ENCODE peak calls at places on chromosomes 5 and 9, in ten cellular contexts. V is Calu3, X is fibroblast of the aortic adventitia, U is cardiac muscle cell, Q is uterus, D is prostate gland, A is GM13977, F is colonic mucosa, Z is progenitor cell of endocrine pancreas, T is fibroblast of mammary gland. I is an unnamed sample.

GRCh38 chr9:84563691-84564090 is 105.8 kb upstream of the NTRK2 start:
- DNase-seq in V (no peak), X (no peak), U (no peak), Q (no peak), D (no peak), A (no peak), F (no peak), Z (no peak), T (no peak), I (no peak)

GRCh38 chr5:180291234-180291940 is 496 bp downstream of the MAPK9 start:
- DNase-seq in V (peak), X (no peak), U (no peak), Q (no peak), D (no peak), A (no peak), F (peak), Z (peak), T (no peak), I (peak)

GRCh38 chr5:33890633-33891032 is 1.2 kb downstream of the ADAMTS12 start:
- DNase-seq in V (no peak), X (peak), U (peak), Q (no peak), D (no peak), A (peak), F (no peak), Z (no peak), T (peak), I (no peak)

GRCh38 chr9:37908698-37909186 is 4.8 kb upstream of the SLC25A51 start:
- DNase-seq in V (no peak), X (peak), U (peak), Q (no peak), D (no peak), A (no peak), F (peak), Z (no peak), T (peak), I (no peak)

GRCh38 chr9:96391021-96391765 is 7.7 kb upstream of the SLC35D2 start:
- DNase-seq in V (peak), X (no peak), U (no peak), Q (no peak), D (peak), A (no peak), F (peak), Z (no peak), T (no peak), I (no peak)

GRCh38 chr5:157718529-157718928 is 12.7 kb upstream of the THG1L start:
- DNase-seq in V (peak), X (peak), U (peak), Q (no peak), D (no peak), A (peak), F (peak), Z (no peak), T (peak), I (no peak)

GRCh38 chr5:151448038-151448985 is 909 bp downstream of the SLC36A1 start:
- DNase-seq in V (peak), X (peak), U (peak), Q (peak), D (peak), A (no peak), F (peak), Z (peak), T (peak), I (peak)

GRCh38 chr5:77224672-77225355 is 14.3 kb downstream of the PDE8B start:
- DNase-seq in V (no peak), X (no peak), U (peak), Q (no peak), D (no peak), A (no peak), F (no peak), Z (no peak), T (peak), I (no peak)

GRCh38 chr9:86946712-86947145 is 577 bp downstream of the GAS1 start:
- DNase-seq in V (no peak), X (peak), U (peak), Q (peak), D (peak), A (peak), F (peak), Z (no peak), T (peak), I (peak)

GRCh38 chr5:93385665-93386064 is 195.4 kb downstream of the NR2F1-AS1 start:
- DNase-seq in V (no peak), X (peak), U (peak), Q (no peak), D (no peak), A (no peak), F (no peak), Z (no peak), T (peak), I (no peak)

GRCh38 chr5:141889282-141889871 is 11.2 kb upstream of the PCDH1 start:
- DNase-seq in V (no peak), X (peak), U (peak), Q (no peak), D (no peak), A (peak), F (no peak), Z (no peak), T (peak), I (no peak)

GRCh38 chr5:134028496-134028895 is 23.7 kb upstream of the VDAC1 start:
- DNase-seq in V (no peak), X (peak), U (no peak), Q (no peak), D (no peak), A (no peak), F (no peak), Z (no peak), T (peak), I (no peak)

GRCh38 chr5:179089502-179089901 is 29.3 kb downstream of the ZNF354C start:
- DNase-seq in V (no peak), X (no peak), U (no peak), Q (no peak), D (no peak), A (no peak), F (no peak), Z (no peak), T (no peak), I (no peak)

GRCh38 chr5:160787247-160787646 is 64.8 kb downstream of the ATP10B start:
- DNase-seq in V (peak), X (no peak), U (no peak), Q (no peak), D (no peak), A (no peak), F (peak), Z (no peak), T (no peak), I (peak)

GRCh38 chr5:90475436-90475980 is 844 bp downstream of the POLR3G start:
- DNase-seq in V (no peak), X (no peak), U (no peak), Q (no peak), D (no peak), A (no peak), F (peak), Z (no peak), T (peak), I (no peak)

GRCh38 chr9:109224751-109225150 is 57.7 kb upstream of the FRRS1L start:
- DNase-seq in V (no peak), X (no peak), U (no peak), Q (no peak), D (no peak), A (no peak), F (no peak), Z (no peak), T (no peak), I (peak)

GRCh38 chr9:133403766-133404439 is 13.9 kb downstream of the REXO4 start:
- DNase-seq in V (peak), X (no peak), U (peak), Q (no peak), D (peak), A (peak), F (peak), Z (no peak), T (peak), I (peak)

GRCh38 chr5:120017523-120017922 is 388.2 kb downstream of the FAM170A start:
- DNase-seq in V (no peak), X (peak), U (peak), Q (no peak), D (no peak), A (no peak), F (no peak), Z (no peak), T (peak), I (no peak)

GRCh38 chr5:9570876-9571275 is 25.0 kb upstream of the SEMA5A start:
- DNase-seq in V (no peak), X (no peak), U (no peak), Q (no peak), D (no peak), A (no peak), F (no peak), Z (no peak), T (no peak), I (no peak)

GRCh38 chr9:137381501-137382443 is 41.2 kb downstream of the EXD3 start:
- DNase-seq in V (no peak), X (no peak), U (no peak), Q (no peak), D (no peak), A (no peak), F (no peak), Z (no peak), T (no peak), I (peak)

GRCh38 chr5:101306391-101307137 is 403.5 kb upstream of the ST8SIA4 start:
- DNase-seq in V (no peak), X (no peak), U (no peak), Q (no peak), D (no peak), A (no peak), F (no peak), Z (no peak), T (peak), I (no peak)

GRCh38 chr9:108521063-108521462 is 334.7 kb downstream of the ACTL7B start:
- DNase-seq in V (no peak), X (peak), U (peak), Q (no peak), D (no peak), A (no peak), F (no peak), Z (no peak), T (peak), I (no peak)

GRCh38 chr5:10233505-10233904 is 16.2 kb downstream of the ATPSCKMT start:
- DNase-seq in V (peak), X (peak), U (peak), Q (no peak), D (peak), A (no peak), F (no peak), Z (peak), T (peak), I (peak)

GRCh38 chr5:9698125-9698848 is 68.1 kb upstream of the TAS2R1 start:
- DNase-seq in V (no peak), X (peak), U (no peak), Q (no peak), D (no peak), A (no peak), F (no peak), Z (no peak), T (no peak), I (no peak)

GRCh38 chr9:134618163-134618822 is 23.3 kb upstream of the COL5A1 start:
- DNase-seq in V (no peak), X (no peak), U (peak), Q (peak), D (no peak), A (no peak), F (no peak), Z (no peak), T (no peak), I (no peak)

GRCh38 chr5:87413116-87413645 is 451 bp upstream of the CCNH start:
- DNase-seq in V (no peak), X (no peak), U (no peak), Q (no peak), D (no peak), A (no peak), F (peak), Z (no peak), T (no peak), I (no peak)

GRCh38 chr9:14203366-14204056 is 110.4 kb downstream of the NFIB start:
- DNase-seq in V (no peak), X (peak), U (peak), Q (peak), D (peak), A (no peak), F (peak), Z (no peak), T (peak), I (no peak)

GRCh38 chr9:29332789-29333188 is 1759.5 kb upstream of the C9orf72 start:
- DNase-seq in V (no peak), X (peak), U (peak), Q (no peak), D (no peak), A (no peak), F (no peak), Z (no peak), T (peak), I (no peak)

GRCh38 chr9:114287763-114288232 is 35.1 kb upstream of the ORM1 start:
- DNase-seq in V (no peak), X (no peak), U (no peak), Q (peak), D (no peak), A (no peak), F (no peak), Z (no peak), T (no peak), I (no peak)

GRCh38 chr5:176998828-176999227 is 7.8 kb downstream of the UIMC1 start:
- DNase-seq in V (no peak), X (no peak), U (no peak), Q (no peak), D (no peak), A (no peak), F (no peak), Z (no peak), T (no peak), I (no peak)

GRCh38 chr5:53403758-53404157 is 76.7 kb upstream of the FST start:
- DNase-seq in V (no peak), X (peak), U (peak), Q (no peak), D (no peak), A (no peak), F (no peak), Z (no peak), T (no peak), I (no peak)

GRCh38 chr5:129930221-129930620 is 26.0 kb downstream of the CHSY3 start:
- DNase-seq in V (no peak), X (peak), U (peak), Q (no peak), D (no peak), A (no peak), F (no peak), Z (no peak), T (no peak), I (no peak)

GRCh38 chr5:135451581-135452360 is at the start of gene TIFAB:
- DNase-seq in V (no peak), X (no peak), U (no peak), Q (no peak), D (no peak), A (no peak), F (no peak), Z (no peak), T (no peak), I (no peak)

GRCh38 chr9:137302176-137303030 is at the start of gene NRARP:
- DNase-seq in V (peak), X (peak), U (peak), Q (peak), D (peak), A (peak), F (peak), Z (peak), T (peak), I (peak)

GRCh38 chr9:7130421-7130820 is 372.6 kb downstream of the KDM4C start:
- DNase-seq in V (no peak), X (no peak), U (no peak), Q (no peak), D (no peak), A (no peak), F (no peak), Z (no peak), T (no peak), I (no peak)

GRCh38 chr9:14215614-14216013 is 98.3 kb downstream of the NFIB start:
- DNase-seq in V (no peak), X (peak), U (peak), Q (no peak), D (no peak), A (no peak), F (no peak), Z (no peak), T (peak), I (no peak)

GRCh38 chr9:84917366-84918063 is 248.0 kb downstream of the NTRK2 start:
- DNase-seq in V (no peak), X (no peak), U (no peak), Q (no peak), D (no peak), A (no peak), F (peak), Z (no peak), T (no peak), I (no peak)

GRCh38 chr5:1405121-1405520 is 40.1 kb downstream of the SLC6A3 start:
- DNase-seq in V (no peak), X (no peak), U (no peak), Q (no peak), D (no peak), A (no peak), F (no peak), Z (no peak), T (no peak), I (no peak)

GRCh38 chr9:136138566-136138965 is 19.9 kb upstream of the TMEM250 start:
- DNase-seq in V (no peak), X (no peak), U (peak), Q (no peak), D (no peak), A (no peak), F (peak), Z (peak), T (peak), I (peak)
- TF ChIP-seq CTCF in V (no peak), X (peak), U (peak), Q (no peak), D (no peak), A (peak), F (peak), Z (peak), T (peak), I (peak)

GRCh38 chr5:142915840-142916424 is 145.8 kb downstream of the ARHGAP26 start:
- DNase-seq in V (peak), X (no peak), U (no peak), Q (no peak), D (peak), A (peak), F (peak), Z (peak), T (peak), I (peak)

GRCh38 chr5:142911775-142912174 is 141.6 kb downstream of the ARHGAP26 start:
- DNase-seq in V (no peak), X (no peak), U (no peak), Q (no peak), D (no peak), A (no peak), F (no peak), Z (no peak), T (no peak), I (no peak)

GRCh38 chr5:142915038-142915437 is 144.9 kb downstream of the ARHGAP26 start:
- DNase-seq in V (no peak), X (no peak), U (no peak), Q (no peak), D (no peak), A (no peak), F (no peak), Z (no peak), T (no peak), I (no peak)

GRCh38 chr5:142911170-142911569 is 141.0 kb downstream of the ARHGAP26 start:
- DNase-seq in V (no peak), X (no peak), U (no peak), Q (no peak), D (no peak), A (no peak), F (no peak), Z (no peak), T (no peak), I (no peak)

GRCh38 chr5:142913728-142914338 is 143.7 kb downstream of the ARHGAP26 start:
- DNase-seq in V (peak), X (no peak), U (no peak), Q (no peak), D (no peak), A (no peak), F (no peak), Z (no peak), T (no peak), I (peak)
- TF ChIP-seq CTCF in V (peak), X (no peak), U (no peak), Q (no peak), D (no peak), A (no peak), F (no peak), Z (peak), T (no peak), I (peak)

DNA sequence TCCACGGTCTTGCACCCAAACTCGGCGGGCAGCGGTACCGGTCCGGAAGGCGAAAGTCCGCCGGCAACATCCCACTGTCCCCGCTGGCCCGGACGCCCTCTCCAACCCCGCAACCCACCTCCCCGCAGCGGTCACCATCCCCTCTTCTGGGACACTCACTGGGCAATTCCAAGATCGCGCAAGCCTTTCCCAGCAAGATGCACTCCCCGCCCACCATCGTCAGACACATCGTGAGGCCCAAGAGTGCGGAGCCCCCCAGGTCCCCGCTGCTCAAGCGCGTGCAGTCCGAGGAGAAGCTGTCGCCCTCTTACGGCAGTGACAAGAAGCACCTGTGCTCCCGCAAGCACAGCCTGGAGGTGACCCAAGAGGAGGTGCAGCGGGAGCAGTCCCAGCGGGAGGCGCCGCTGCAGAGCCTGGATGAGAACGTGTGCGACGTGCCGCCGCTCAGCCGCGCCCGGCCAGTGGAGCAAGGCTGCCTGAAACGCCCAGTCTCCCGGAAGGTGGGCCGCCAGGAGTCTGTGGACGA is 33.3 kb downstream of the CD180 start:
- DNase-seq in V (no peak), X (no peak), U (no peak), Q (no peak), D (no peak), A (no peak), F (no peak), Z (no peak), T (no peak), I (no peak)
- TF ChIP-seq CTCF in V (no peak), X (no peak), U (no peak), Q (no peak), D (no peak), A (no peak), F (no peak), Z (no peak), T (no peak), I (no peak)

DNA sequence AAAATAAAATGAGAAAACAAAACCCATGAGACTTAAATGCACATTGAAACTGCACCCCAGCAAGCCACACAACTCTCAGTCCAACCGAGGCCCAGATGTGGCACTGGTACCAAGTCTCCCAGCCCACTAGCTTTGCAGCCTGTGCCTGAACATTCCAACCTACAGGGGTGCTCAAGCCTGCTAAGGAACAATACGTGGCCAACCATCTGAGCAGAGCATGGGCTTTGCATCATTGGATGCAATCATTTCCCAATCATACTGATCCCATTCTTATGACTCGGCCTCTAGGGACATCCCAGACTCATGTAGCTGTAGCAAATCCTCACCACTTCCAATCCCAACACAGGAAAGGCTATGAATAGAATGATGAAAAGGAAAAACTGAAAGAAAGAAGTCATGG is 297.2 kb downstream of the SPOCK1 start:
- DNase-seq in V (no peak), X (peak), U (peak), Q (peak), D (no peak), A (no peak), F (no peak), Z (no peak), T (peak), I (no peak)
- TF ChIP-seq CTCF in V (no peak), X (peak), U (peak), Q (peak), D (no peak), A (no peak), F (no peak), Z (no peak), T (peak), I (no peak)

DNA sequence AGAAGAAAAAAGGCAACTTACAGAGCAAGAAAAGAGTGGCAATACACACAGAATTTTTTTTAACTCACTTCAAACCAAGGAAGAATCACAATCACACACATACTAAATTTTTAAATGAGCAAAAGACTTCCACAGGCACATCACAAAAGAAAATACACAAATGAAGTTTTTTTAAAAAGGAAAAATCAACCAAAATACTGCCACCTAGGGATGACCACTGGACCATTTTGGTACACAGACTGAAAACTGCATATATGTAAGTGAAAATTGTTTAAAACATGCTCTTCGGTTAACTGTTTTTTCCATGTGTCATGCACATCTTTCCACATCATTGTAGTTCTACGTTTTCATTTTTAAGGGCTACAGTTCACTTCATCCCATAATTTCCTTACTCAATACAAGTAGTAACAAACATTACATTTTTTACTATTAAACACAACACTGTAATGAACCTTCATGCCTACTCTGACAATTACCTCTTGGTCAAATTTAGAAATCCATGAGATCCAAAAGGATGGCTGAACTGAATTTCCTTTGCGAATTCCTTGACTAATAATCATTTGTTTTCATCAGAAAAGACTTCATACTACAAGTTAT is 79.0 kb downstream of the FBXW11 start:
- DNase-seq in V (no peak), X (peak), U (peak), Q (no peak), D (no peak), A (no peak), F (no peak), Z (no peak), T (peak), I (no peak)
- TF ChIP-seq CTCF in V (peak), X (peak), U (peak), Q (no peak), D (no peak), A (peak), F (no peak), Z (peak), T (peak), I (peak)

I was measured in WERI-Rb-1.